ENCODE peak calls at places on chromosomes 7 and 10, in four cellular contexts. U, N, O and P are unnamed samples.

GRCh38 chr10:64148597-64148996 is 627.4 kb downstream of the REEP3 start:
- DNase-seq in U (no peak), N (no peak), O (no peak), P (no peak)

GRCh38 chr10:4672199-4672598 is 153.8 kb upstream of the AKR1E2 start:
- DNase-seq in N (no peak), O (no peak), U (no peak), P (no peak)

GRCh38 chr7:34091330-34091917 is 186.1 kb downstream of the BMPER start:
- DNase-seq in U (peak; percentile 67), O (no peak), N (no peak), P (peak; percentile 89)

GRCh38 chr7:70432567-70433001 is 699.4 kb upstream of the GALNT17 start:
- DNase-seq in O (no peak), U (no peak), N (no peak), P (no peak)

GRCh38 chr7:66886152-66886551 is 34.9 kb upstream of the TMEM248 start:
- DNase-seq in O (no peak), N (no peak), U (peak; percentile 5), P (no peak)

GRCh38 chr10:126387041-126387908 is 1.0 kb downstream of the ADAM12 start:
- DNase-seq in O (peak; percentile 70), U (peak; percentile 77), N (no peak), P (peak; percentile 83)

GRCh38 chr10:15436696-15437095 is 65.6 kb upstream of the FAM171A1 start:
- DNase-seq in N (no peak), O (peak; percentile 49), U (peak; percentile 61), P (peak; percentile 32)

GRCh38 chr10:49394933-49395740 is 752 bp downstream of the DRGX start:
- DNase-seq in O (no peak), N (no peak), U (no peak), P (no peak)

GRCh38 chr10:79310217-79310865 is 36.9 kb upstream of the PPIF start:
- DNase-seq in N (no peak), O (no peak), U (no peak), P (no peak)

GRCh38 chr7:23396222-23396621 is 74.1 kb downstream of the IGF2BP3 start:
- DNase-seq in O (peak; percentile 87), N (peak; percentile 56), U (peak; percentile 85), P (peak; percentile 94)

GRCh38 chr7:31251441-31251840 is 89.1 kb downstream of the NEUROD6 start:
- DNase-seq in O (no peak), U (no peak), N (no peak), P (no peak)

GRCh38 chr7:15228891-15229290 is 326.3 kb upstream of the DGKB start:
- DNase-seq in U (no peak), O (no peak), N (no peak), P (no peak)

GRCh38 chr7:159137906-159138305 is 6.8 kb downstream of the VIPR2 start:
- DNase-seq in U (no peak), O (no peak), N (no peak), P (no peak)

GRCh38 chr7:73730485-73730884 is 8.1 kb downstream of the ABHD11 start:
- DNase-seq in N (no peak), U (no peak), O (no peak), P (no peak)

GRCh38 chr7:128164061-128164954 is 76.8 kb upstream of the LEP start:
- DNase-seq in U (peak; percentile 77), N (peak; percentile 77), O (peak; percentile 85), P (peak; percentile 72)

GRCh38 chr10:98323221-98324164 is 55.5 kb upstream of the LOXL4 start:
- DNase-seq in U (peak; percentile 99), N (peak; percentile 29), O (peak; percentile 92), P (peak; percentile 74)

GRCh38 chr10:119786117-119786769 is 60.4 kb downstream of the INPP5F start:
- DNase-seq in O (peak; percentile 91), U (peak; percentile 25), N (peak; percentile 61), P (peak; percentile 78)

GRCh38 chr7:149727541-149728476 is 45.6 kb downstream of the ZNF467 start:
- DNase-seq in N (no peak), U (no peak), O (no peak), P (no peak)

GRCh38 chr7:71694678-71695077 is 562.7 kb downstream of the GALNT17 start:
- DNase-seq in O (no peak), N (no peak), U (no peak), P (no peak)

GRCh38 chr10:124095096-124095495 is 1.7 kb upstream of the CHST15 start:
- DNase-seq in N (no peak), O (no peak), U (no peak), P (no peak)

GRCh38 chr7:97203957-97204356 is 86.5 kb downstream of the SDHAF3 start:
- DNase-seq in O (no peak), U (no peak), N (no peak), P (no peak)

GRCh38 chr10:106931853-106932249 is 232.7 kb downstream of the SORCS1 start:
- DNase-seq in N (no peak), U (no peak), O (no peak), P (no peak)

GRCh38 chr7:2529161-2530075 is 9.8 kb downstream of the LFNG start:
- DNase-seq in U (peak; percentile 61), N (no peak), O (peak; percentile 53), P (no peak)

GRCh38 chr7:128020161-128020560 is 11.1 kb downstream of the LRRC4 start:
- DNase-seq in N (no peak), U (no peak), O (no peak), P (no peak)

GRCh38 chr7:122137291-122138077 is 6.6 kb downstream of the AASS start:
- DNase-seq in U (peak; percentile 28), O (peak; percentile 29), N (no peak), P (peak; percentile 43)

GRCh38 chr10:27245846-27246245 is 5.2 kb upstream of the ACBD5 start:
- DNase-seq in N (no peak), O (no peak), U (no peak), P (no peak)

GRCh38 chr7:128080169-128080568 is 48.9 kb upstream of the LRRC4 start:
- DNase-seq in N (no peak), O (no peak), U (no peak), P (no peak)

GRCh38 chr7:116687801-116688201 is 15.8 kb downstream of the MET start:
- DNase-seq in O (peak; percentile 86), N (peak; percentile 54), U (peak; percentile 69), P (peak; percentile 81)

GRCh38 chr10:76973091-76973514 is 664.5 kb downstream of the KCNMA1 start:
- DNase-seq in U (no peak), N (no peak), O (no peak), P (no peak)

GRCh38 chr7:28362812-28363211 is 49.5 kb upstream of the CREB5 start:
- DNase-seq in O (no peak), U (no peak), N (no peak), P (no peak)

GRCh38 chr7:674454-675410 is 51.8 kb upstream of the DNAAF5 start:
- DNase-seq in U (no peak), O (peak; percentile 75), N (no peak), P (no peak)

GRCh38 chr10:109018892-109019507 is 904.3 kb downstream of the XPNPEP1 start:
- DNase-seq in N (no peak), O (no peak), U (peak; percentile 21), P (peak; percentile 24)

GRCh38 chr10:100562008-100562672 is 26.4 kb downstream of the HIF1AN start:
- DNase-seq in U (peak; percentile 55), O (peak; percentile 23), N (peak; percentile 19), P (peak; percentile 71)

DNA sequence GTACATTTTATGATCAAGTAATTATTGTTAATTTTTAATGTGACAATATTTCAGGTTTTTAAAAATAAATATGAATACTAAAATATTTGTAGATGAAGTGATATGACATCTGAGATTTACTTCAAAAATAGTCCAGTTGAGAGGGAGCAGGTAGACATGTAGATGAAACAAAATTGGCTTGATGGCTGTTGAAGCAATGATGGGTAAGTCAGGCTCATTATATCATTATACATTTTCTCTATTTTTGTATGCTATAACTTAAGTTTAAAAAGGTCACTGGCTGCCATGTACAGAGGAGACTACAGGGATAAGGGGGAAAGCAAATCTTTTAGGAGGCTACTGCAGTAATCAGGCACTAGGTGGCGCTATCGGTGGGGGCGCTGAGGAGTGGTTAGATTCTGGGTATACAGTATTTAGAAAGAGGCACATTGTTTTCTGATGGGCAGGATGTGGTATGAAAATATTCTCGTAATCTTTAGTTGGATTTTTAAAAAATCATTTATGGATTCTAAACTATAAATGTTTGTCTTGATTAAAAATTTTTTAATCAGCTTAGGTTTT is 189.8 kb upstream of the IMMP2L start:
- DNase-seq in N (no peak), U (peak; percentile 41), O (no peak), P (peak; percentile 71)
- H3K4me3 ChIP-seq in N (no peak overlapping the region), U (no peak overlapping the region), O (no peak overlapping the region), P (no peak overlapping the region)

GRCh38 chr7:46695045-46695708 is 774.1 kb upstream of the IGFBP3 start:
- DNase-seq in U (no peak), N (no peak), O (no peak), P (peak; percentile 45)
- TF ChIP-seq CTCF in U (peak; percentile 19), N (peak; percentile 29), O (no peak), P (peak; percentile 43)

GRCh38 chr10:117944676-117945447 is 101.9 kb downstream of the RAB11FIP2 start:
- DNase-seq in U (no peak), O (no peak), N (no peak), P (no peak)

GRCh38 chr10:117946525-117947070 is 100.1 kb downstream of the RAB11FIP2 start:
- DNase-seq in N (peak; percentile 19), O (peak; percentile 60), U (peak; percentile 65), P (peak; percentile 7)

GRCh38 chr10:117948493-117948892 is 98.2 kb downstream of the RAB11FIP2 start:
- DNase-seq in N (no peak), U (no peak), O (no peak), P (no peak)

GRCh38 chr10:117942261-117942660 is 104.5 kb downstream of the RAB11FIP2 start:
- DNase-seq in O (no peak), U (peak; percentile 64), N (no peak), P (no peak)

DNA sequence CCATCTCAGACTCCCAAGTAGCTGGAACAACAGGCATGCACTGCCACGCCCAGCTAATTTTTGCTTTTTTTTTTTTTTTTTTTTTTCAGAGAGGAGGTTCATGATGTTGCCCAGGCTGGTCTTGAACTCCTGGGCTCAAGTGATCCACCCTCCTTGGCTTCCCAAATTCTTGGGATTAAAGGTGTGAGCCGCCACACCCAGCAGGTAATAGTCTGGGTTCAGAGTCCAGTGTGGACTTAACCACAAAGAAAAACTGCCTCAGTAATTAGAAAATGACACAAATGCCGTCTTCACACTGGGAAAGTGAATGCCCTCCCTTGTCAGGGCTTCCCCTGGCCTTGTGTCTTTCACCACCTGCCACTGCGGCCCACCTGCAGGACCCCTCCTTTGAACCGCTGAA is 101.1 kb downstream of the RAB11FIP2 start:
- DNase-seq in O (no peak), U (no peak), N (no peak), P (no peak)
- H3K4me3 ChIP-seq in O (no peak overlapping the region), U (no peak overlapping the region), N (no peak overlapping the region), P (no peak overlapping the region)

GRCh38 chr7:115293628-115294236 is 371.8 kb downstream of the MDFIC start:
- DNase-seq in N (peak; percentile 11), U (peak; percentile 62), O (peak; percentile 35), P (peak; percentile 47)

GRCh38 chr7:115299379-115300038 is 377.6 kb downstream of the MDFIC start:
- DNase-seq in U (peak; percentile 5), O (peak; percentile 1), N (no peak), P (no peak)

GRCh38 chr7:115300228-115300870 is 378.5 kb downstream of the MDFIC start:
- DNase-seq in U (peak; percentile 79), N (peak; percentile 18), O (peak; percentile 64), P (peak; percentile 20)

GRCh38 chr7:115292381-115292780 is 370.5 kb downstream of the MDFIC start:
- DNase-seq in N (no peak), U (peak; percentile 30), O (no peak), P (no peak)

DNA sequence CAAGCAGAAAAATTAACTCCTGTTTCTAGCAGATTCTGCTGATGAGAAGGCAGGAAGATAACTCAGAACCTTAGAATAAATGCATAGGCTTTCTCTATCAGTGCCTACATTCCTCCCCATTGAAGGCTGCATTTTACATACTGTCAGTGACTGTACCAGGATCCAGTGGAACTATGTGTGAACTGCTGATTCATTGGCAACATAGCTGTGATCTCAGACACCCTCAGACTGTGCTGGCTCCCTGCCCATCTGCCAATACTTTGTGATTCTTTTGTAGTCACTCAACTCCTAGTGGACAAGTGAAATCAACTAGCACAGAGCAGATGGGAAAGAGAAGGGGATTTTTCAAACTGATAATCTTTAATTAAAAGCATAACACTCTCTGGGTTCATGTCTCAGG is 375.8 kb downstream of the MDFIC start:
- DNase-seq in N (peak; percentile 91), O (peak; percentile 83), U (peak; percentile 82), P (peak; percentile 91)
- TF ChIP-seq CTCF in N (peak; percentile 13), O (no peak), U (peak; percentile 16), P (peak; percentile 15)